ENCODE peak calls at places on chromosome 21, in seven cellular contexts. One of them, this sample, is unnamed.

GRCh38 chr21:39612233-39613028 is at the start of gene B3GALT5:
- DNase-seq in activated CD4-positive, alpha-beta T cell treated with anti-CD3 and anti-CD28 coated beads for 48 hours: peak
- DNase-seq in NCI-H345: peak
- DNase-seq in K562: no peak
- DNase-seq in retinal pigment epithelial cell: no peak
- DNase-seq in pons: no peak
- DNase-seq in esophagus squamous epithelium: no peak
- DNase-seq in this sample: no peak

GRCh38 chr21:45141507-45141906 is 67.1 kb downstream of the ADARB1 start:
- DNase-seq in retinal pigment epithelial cell: no peak
- DNase-seq in NCI-H345: no peak
- DNase-seq in activated CD4-positive, alpha-beta T cell treated with anti-CD3 and anti-CD28 coated beads for 48 hours: no peak
- DNase-seq in K562: no peak
- DNase-seq in esophagus squamous epithelium: no peak
- DNase-seq in pons: no peak
- DNase-seq in this sample: no peak

GRCh38 chr21:25717491-25718139 is 17.1 kb downstream of the ATP5PF start:
- DNase-seq in esophagus squamous epithelium: no peak
- DNase-seq in NCI-H345: no peak
- DNase-seq in activated CD4-positive, alpha-beta T cell treated with anti-CD3 and anti-CD28 coated beads for 48 hours: no peak
- DNase-seq in K562: peak
- DNase-seq in retinal pigment epithelial cell: peak
- DNase-seq in pons: no peak
- DNase-seq in this sample: no peak

GRCh38 chr21:45873866-45874265 is 107.7 kb upstream of the COL6A1 start:
- DNase-seq in activated CD4-positive, alpha-beta T cell treated with anti-CD3 and anti-CD28 coated beads for 48 hours: no peak
- DNase-seq in retinal pigment epithelial cell: no peak
- DNase-seq in NCI-H345: no peak
- DNase-seq in K562: no peak
- DNase-seq in esophagus squamous epithelium: no peak
- DNase-seq in pons: no peak
- DNase-seq in this sample: no peak

GRCh38 chr21:38788275-38788911 is 17.3 kb upstream of the ETS2 start:
- DNase-seq in NCI-H345: no peak
- DNase-seq in esophagus squamous epithelium: no peak
- DNase-seq in K562: no peak
- DNase-seq in retinal pigment epithelial cell: no peak
- DNase-seq in activated CD4-positive, alpha-beta T cell treated with anti-CD3 and anti-CD28 coated beads for 48 hours: no peak
- DNase-seq in pons: no peak
- DNase-seq in this sample: no peak

GRCh38 chr21:16838330-16838729 is 674.5 kb upstream of the CXADR start:
- DNase-seq in NCI-H345: no peak
- DNase-seq in esophagus squamous epithelium: no peak
- DNase-seq in pons: no peak
- DNase-seq in K562: no peak
- DNase-seq in activated CD4-positive, alpha-beta T cell treated with anti-CD3 and anti-CD28 coated beads for 48 hours: no peak
- DNase-seq in retinal pigment epithelial cell: peak
- DNase-seq in this sample: no peak

GRCh38 chr21:46297311-46298082 is 11.4 kb downstream of the YBEY start:
- DNase-seq in pons: no peak
- DNase-seq in esophagus squamous epithelium: no peak
- DNase-seq in retinal pigment epithelial cell: no peak
- DNase-seq in NCI-H345: no peak
- DNase-seq in activated CD4-positive, alpha-beta T cell treated with anti-CD3 and anti-CD28 coated beads for 48 hours: peak
- DNase-seq in K562: no peak
- DNase-seq in this sample: no peak

GRCh38 chr21:39071623-39072214 is 111.5 kb downstream of the PSMG1 start:
- DNase-seq in activated CD4-positive, alpha-beta T cell treated with anti-CD3 and anti-CD28 coated beads for 48 hours: no peak
- DNase-seq in esophagus squamous epithelium: no peak
- DNase-seq in K562: no peak
- DNase-seq in retinal pigment epithelial cell: no peak
- DNase-seq in NCI-H345: no peak
- DNase-seq in pons: no peak
- DNase-seq in this sample: no peak

GRCh38 chr21:43195131-43196021 is 26.6 kb downstream of the CRYAA start:
- DNase-seq in retinal pigment epithelial cell: no peak
- DNase-seq in K562: no peak
- DNase-seq in esophagus squamous epithelium: no peak
- DNase-seq in activated CD4-positive, alpha-beta T cell treated with anti-CD3 and anti-CD28 coated beads for 48 hours: no peak
- DNase-seq in pons: no peak
- DNase-seq in NCI-H345: no peak
- DNase-seq in this sample: no peak

GRCh38 chr21:25682382-25682781 is 43.3 kb downstream of the JAM2 start:
- DNase-seq in pons: no peak
- DNase-seq in K562: no peak
- DNase-seq in retinal pigment epithelial cell: no peak
- DNase-seq in NCI-H345: no peak
- DNase-seq in esophagus squamous epithelium: no peak
- DNase-seq in activated CD4-positive, alpha-beta T cell treated with anti-CD3 and anti-CD28 coated beads for 48 hours: no peak
- DNase-seq in this sample: no peak